ENCODE peak calls at places on chromosome 9, in four cellular contexts. One of them, this sample, is unnamed.
A peak's percentile ranks its signal among the peaks of the same experiment; 100 is the strongest.

GRCh38 chr9:110650991-110651411 is 17.6 kb upstream of the MUSK start:
- DNase-seq in K562: no peak
- DNase-seq in A549: no peak
- DNase-seq in HepG2: no peak
- DNase-seq in this sample: no peak

GRCh38 chr9:3447143-3447542 is 78.7 kb downstream of the RFX3 start:
- DNase-seq in K562: no peak
- DNase-seq in A549: no peak
- DNase-seq in HepG2: no peak
- DNase-seq in this sample: no peak

GRCh38 chr9:38437193-38437823 is 13.1 kb upstream of the IGFBPL1 start:
- DNase-seq in K562: no peak
- DNase-seq in A549: peak; percentile 64
- DNase-seq in HepG2: peak; percentile 91
- DNase-seq in this sample: no peak

GRCh38 chr9:97880336-97880735 is 27.3 kb downstream of the FOXE1 start:
- DNase-seq in K562: no peak
- DNase-seq in A549: no peak
- DNase-seq in HepG2: no peak
- DNase-seq in this sample: no peak

GRCh38 chr9:36559036-36559695 is 13.5 kb upstream of the MELK start:
- DNase-seq in K562: peak; percentile 31
- DNase-seq in A549: no peak
- DNase-seq in HepG2: no peak
- DNase-seq in this sample: no peak

GRCh38 chr9:133117271-133118178 is 3.5 kb downstream of the RALGDS start:
- DNase-seq in K562: no peak
- DNase-seq in A549: no peak
- DNase-seq in HepG2: no peak
- DNase-seq in this sample: no peak

GRCh38 chr9:106717686-106718085 is 145.3 kb upstream of the ZNF462 start:
- DNase-seq in K562: no peak
- DNase-seq in A549: no peak
- DNase-seq in HepG2: no peak
- DNase-seq in this sample: no peak

GRCh38 chr9:82513242-82513750 is 524.7 kb downstream of the SPATA31D1 start:
- DNase-seq in K562: no peak
- DNase-seq in A549: no peak
- DNase-seq in HepG2: no peak
- DNase-seq in this sample: no peak

GRCh38 chr9:92179286-92180002 is 64.2 kb upstream of the SPTLC1 start:
- DNase-seq in K562: no peak
- DNase-seq in A549: no peak
- DNase-seq in HepG2: no peak
- DNase-seq in this sample: no peak

GRCh38 chr9:134231330-134231745 is 67.0 kb upstream of the RNU6ATAC start:
- DNase-seq in K562: no peak
- DNase-seq in A549: no peak
- DNase-seq in HepG2: no peak
- DNase-seq in this sample: no peak

GRCh38 chr9:112819635-112820496 is 69.3 kb downstream of the SNX30 start:
- DNase-seq in K562: peak; percentile 69
- DNase-seq in A549: peak; percentile 47
- DNase-seq in HepG2: peak; percentile 67
- DNase-seq in this sample: peak; percentile 26

GRCh38 chr9:105696219-105696793 is 2.0 kb downstream of the TMEM38B start:
- DNase-seq in K562: peak; percentile 31
- DNase-seq in A549: no peak
- DNase-seq in HepG2: no peak
- DNase-seq in this sample: no peak

GRCh38 chr9:118896356-118897000 is 472.8 kb downstream of the BRINP1 start:
- DNase-seq in K562: peak; percentile 1
- DNase-seq in A549: no peak
- DNase-seq in HepG2: no peak
- DNase-seq in this sample: no peak

GRCh38 chr9:86318187-86318586 is 35.8 kb upstream of the ISCA1 start:
- DNase-seq in K562: no peak
- DNase-seq in A549: no peak
- DNase-seq in HepG2: no peak
- DNase-seq in this sample: no peak

GRCh38 chr9:69147041-69147834 is 26.8 kb upstream of the TJP2 start:
- DNase-seq in K562: no peak
- DNase-seq in A549: no peak
- DNase-seq in HepG2: no peak
- DNase-seq in this sample: no peak

GRCh38 chr9:12094051-12094450 is 599.1 kb upstream of the TYRP1 start:
- DNase-seq in K562: no peak
- DNase-seq in A549: no peak
- DNase-seq in HepG2: no peak
- DNase-seq in this sample: no peak

GRCh38 chr9:137078701-137079400 is 1.5 kb downstream of the UAP1L1 start:
- DNase-seq in K562: no peak
- DNase-seq in A549: no peak
- DNase-seq in HepG2: no peak
- DNase-seq in this sample: no peak

GRCh38 chr9:125161284-125161918 is 18.1 kb upstream of the SCAI start:
- DNase-seq in K562: no peak
- DNase-seq in A549: no peak
- DNase-seq in HepG2: no peak
- DNase-seq in this sample: no peak

GRCh38 chr9:130824616-130825015 is 10.4 kb upstream of the ABL1 start:
- DNase-seq in K562: peak; percentile 50
- DNase-seq in A549: no peak
- DNase-seq in HepG2: no peak
- DNase-seq in this sample: no peak

GRCh38 chr9:81250041-81250440 is 439.3 kb downstream of the TLE1 start:
- DNase-seq in K562: no peak
- DNase-seq in A549: no peak
- DNase-seq in HepG2: no peak
- DNase-seq in this sample: no peak

GRCh38 chr9:15743512-15743911 is 190.7 kb downstream of the CCDC171 start:
- DNase-seq in K562: no peak
- DNase-seq in A549: no peak
- DNase-seq in HepG2: no peak
- DNase-seq in this sample: peak; percentile 2

GRCh38 chr9:94973491-94973941 is 247.0 kb downstream of the AOPEP start:
- DNase-seq in K562: no peak
- DNase-seq in A549: no peak
- DNase-seq in HepG2: no peak
- DNase-seq in this sample: no peak

GRCh38 chr9:123407537-123407828 is 51.5 kb downstream of the CRB2 start:
- DNase-seq in K562: no peak
- DNase-seq in A549: no peak
- DNase-seq in HepG2: no peak
- DNase-seq in this sample: no peak

GRCh38 chr9:132768932-132769894 is 98.9 kb downstream of the GTF3C4 start:
- DNase-seq in K562: peak; percentile 42
- DNase-seq in A549: peak; percentile 49
- DNase-seq in HepG2: peak; percentile 58
- DNase-seq in this sample: peak; percentile 40

GRCh38 chr9:21747171-21747570 is 55.3 kb upstream of the MTAP start:
- DNase-seq in K562: no peak
- DNase-seq in A549: no peak
- DNase-seq in HepG2: no peak
- DNase-seq in this sample: no peak

GRCh38 chr9:136280535-136281315 is 23.2 kb downstream of the CCDC187 start:
- DNase-seq in K562: no peak
- DNase-seq in A549: no peak
- DNase-seq in HepG2: no peak
- DNase-seq in this sample: no peak

GRCh38 chr9:111728143-111728542 is 66.6 kb downstream of the SHOC1 start:
- DNase-seq in K562: no peak
- DNase-seq in A549: no peak
- DNase-seq in HepG2: no peak
- DNase-seq in this sample: no peak

GRCh38 chr9:99016681-99017387 is 73.1 kb downstream of the COL15A1 start:
- DNase-seq in K562: peak; percentile 39
- DNase-seq in A549: no peak
- DNase-seq in HepG2: no peak
- DNase-seq in this sample: no peak

GRCh38 chr9:99018653-99019052 is 74.9 kb downstream of the COL15A1 start:
- DNase-seq in K562: no peak
- DNase-seq in A549: no peak
- DNase-seq in HepG2: no peak
- DNase-seq in this sample: no peak

GRCh38 chr9:99021512-99021911 is 77.8 kb downstream of the COL15A1 start:
- DNase-seq in K562: no peak
- DNase-seq in A549: no peak
- DNase-seq in HepG2: no peak
- DNase-seq in this sample: no peak

GRCh38 chr9:99020786-99021436 is 77.2 kb downstream of the COL15A1 start:
- DNase-seq in K562: no peak
- DNase-seq in A549: no peak
- DNase-seq in HepG2: no peak
- DNase-seq in this sample: no peak

DNA sequence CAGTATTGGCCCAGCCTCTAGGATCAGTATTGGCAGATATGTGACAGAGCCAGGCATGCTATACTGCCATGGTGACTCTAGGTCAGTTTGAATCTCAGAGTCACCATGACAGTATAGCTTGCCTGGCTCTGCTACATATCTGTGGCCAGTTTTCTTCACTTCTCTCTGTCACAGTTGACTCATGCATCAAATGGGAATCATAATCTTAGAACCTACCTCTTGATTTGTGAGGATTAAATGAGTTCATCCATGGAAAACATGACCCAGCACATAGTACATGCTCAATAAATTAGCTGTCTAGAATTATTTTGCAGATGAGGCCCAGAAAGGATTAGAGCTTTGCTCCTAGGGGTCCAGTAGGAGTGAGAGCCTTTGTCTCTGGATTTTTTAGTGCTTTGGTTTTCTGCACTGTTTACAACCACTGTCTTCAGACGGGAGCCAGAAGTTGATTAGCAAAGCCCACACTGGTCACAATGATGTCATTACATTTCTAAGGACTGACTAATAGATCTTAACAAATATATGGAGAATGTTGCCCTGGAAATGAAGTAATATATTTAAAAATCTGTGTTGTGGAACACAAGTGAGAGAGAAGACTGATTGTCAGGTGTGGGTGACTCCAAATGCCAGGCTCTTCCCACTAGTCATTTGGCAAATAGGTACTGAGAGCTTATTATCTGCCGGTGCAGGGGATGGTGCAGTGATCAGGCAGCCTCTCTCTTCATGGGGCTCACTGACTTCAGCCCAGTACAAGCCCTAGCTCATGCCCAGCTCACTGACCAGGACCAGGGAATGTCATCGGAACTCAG is 76.0 kb downstream of the COL15A1 start:
- DNase-seq in K562: no peak
- DNase-seq in A549: peak; percentile 35
- DNase-seq in HepG2: no peak
- DNase-seq in this sample: no peak
- TF ChIP-seq CHD4 in K562: no peak
- TF ChIP-seq CHD4 in A549: no peak
- TF ChIP-seq CHD4 in HepG2: no peak
- TF ChIP-seq CHD4 in this sample: no peak

DNA sequence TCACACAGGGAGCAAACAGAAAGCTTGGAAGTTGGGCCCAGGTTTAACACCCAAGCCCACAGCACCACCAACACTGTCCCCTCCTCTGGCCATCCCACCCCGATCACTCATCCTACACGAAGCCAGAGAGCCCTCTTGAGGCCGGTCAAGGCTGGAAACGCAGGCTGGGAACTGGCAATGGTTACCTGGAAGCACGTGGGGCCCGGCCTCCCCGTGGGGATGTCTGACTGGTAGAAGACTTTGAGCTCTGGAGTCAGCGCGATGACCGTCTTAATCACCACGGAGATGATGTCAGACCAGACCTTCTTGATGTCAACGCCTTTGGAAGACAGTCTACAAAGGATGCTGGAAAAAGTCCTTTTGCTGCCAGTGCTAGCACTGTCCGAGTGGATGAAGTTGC is 104.1 kb downstream of the TTLL11 start:
- DNase-seq in K562: peak; percentile 10
- DNase-seq in A549: no peak
- DNase-seq in HepG2: no peak
- DNase-seq in this sample: no peak
- H3K4me1 ChIP-seq in K562: no peaks in the 10 kb centered on the region
- H3K4me1 ChIP-seq in A549: no peaks in the 10 kb centered on the region
- H3K4me1 ChIP-seq in HepG2: peaks cover 50% of the 10 kb centered on the region
- H3K4me1 ChIP-seq in this sample: no peaks in the 10 kb centered on the region

GRCh38 chr9:4859035-4859434 is 66.3 kb downstream of the RCL1 start:
- DNase-seq in K562: no peak
- DNase-seq in A549: no peak
- DNase-seq in HepG2: no peak
- DNase-seq in this sample: no peak

GRCh38 chr9:4857163-4857562 is 64.4 kb downstream of the RCL1 start:
- DNase-seq in K562: no peak
- DNase-seq in A549: no peak
- DNase-seq in HepG2: no peak
- DNase-seq in this sample: no peak

GRCh38 chr9:4852419-4852818 is 59.7 kb downstream of the RCL1 start:
- DNase-seq in K562: peak; percentile 97
- DNase-seq in A549: no peak
- DNase-seq in HepG2: no peak
- DNase-seq in this sample: no peak

GRCh38 chr9:4854191-4854590 is 61.4 kb downstream of the RCL1 start:
- DNase-seq in K562: no peak
- DNase-seq in A549: no peak
- DNase-seq in HepG2: no peak
- DNase-seq in this sample: no peak

DNA sequence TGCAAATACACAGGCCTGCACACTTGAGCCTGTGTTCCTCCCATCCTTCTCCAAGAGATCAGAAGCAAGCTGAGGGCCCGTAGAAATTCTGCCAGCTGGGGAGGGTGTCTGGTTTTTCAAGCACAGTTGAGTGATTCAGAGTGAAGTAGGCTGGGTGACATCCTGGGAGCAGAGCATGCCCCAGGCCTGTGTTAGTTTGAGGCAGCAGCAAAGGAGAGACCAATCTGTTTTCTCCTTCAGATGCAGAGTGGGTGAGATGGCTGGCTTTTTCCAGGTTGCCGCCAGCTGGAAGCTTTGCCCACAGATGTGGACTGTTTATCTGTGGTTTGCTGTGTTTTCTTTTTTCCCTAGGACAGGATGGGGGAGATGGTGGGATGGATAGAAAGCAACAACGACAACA is 63.1 kb downstream of the RCL1 start:
- DNase-seq in K562: peak; percentile 22
- DNase-seq in A549: no peak
- DNase-seq in HepG2: no peak
- DNase-seq in this sample: no peak
- TF ChIP-seq CHD4 in K562: no peak
- TF ChIP-seq CHD4 in A549: no peak
- TF ChIP-seq CHD4 in HepG2: no peak
- TF ChIP-seq CHD4 in this sample: no peak

DNA sequence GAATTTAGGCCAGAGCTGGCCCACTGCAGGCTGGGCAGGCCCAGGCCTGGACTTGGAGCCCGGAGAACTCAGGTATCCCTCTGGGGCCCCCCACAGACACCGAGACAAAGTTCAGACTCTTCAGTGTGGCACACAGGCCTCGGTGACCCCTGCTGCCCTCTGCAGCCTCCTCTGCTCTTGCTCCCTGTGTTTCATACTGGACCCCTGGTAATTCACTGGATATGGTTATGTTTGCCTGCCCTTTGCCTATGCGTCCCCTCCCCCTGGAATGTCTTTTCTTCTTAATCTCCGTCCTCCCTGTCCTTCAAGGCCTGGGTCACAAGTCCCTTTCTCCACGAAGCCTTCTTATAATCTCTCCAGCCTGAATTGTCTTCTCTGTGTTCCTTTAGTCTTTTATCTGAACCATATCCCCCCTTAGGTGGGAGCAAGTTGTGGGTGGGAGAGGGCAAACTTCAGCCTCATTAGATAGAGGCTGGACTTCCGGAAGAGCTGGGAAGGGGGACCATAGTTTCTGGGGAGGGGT is 30.1 kb downstream of the GSN start:
- DNase-seq in K562: no peak
- DNase-seq in A549: no peak
- DNase-seq in HepG2: peak; percentile 77
- DNase-seq in this sample: no peak
- H3K4me1 ChIP-seq in K562: peaks cover 27% of the 10 kb centered on the region
- H3K4me1 ChIP-seq in A549: peaks cover 24% of the 10 kb centered on the region
- H3K4me1 ChIP-seq in HepG2: peaks cover 93% of the 10 kb centered on the region
- H3K4me1 ChIP-seq in this sample: peaks cover 4% of the 10 kb centered on the region

This sample was measured in GM12878.